ENCODE peak calls at places on chromosomes 4 and X, in eight cellular contexts. O is suprapubic skin, S is K562, I is breast epithelium, P is HepG2, H is tibial nerve, G is IMR-90, A is testis. V is an unnamed sample. For H3K4me1, the result is how much of the 10 kb centered on the place peaks cover.

GRCh38 chr4:83011779-83012630 is 1.4 kb upstream of the LIN54 start:
- DNase-seq in O (no peak), S (peak), I (peak), P (no peak), H (no peak), G (peak), A (peak), V (peak)

GRCh38 chr4:87557348-87557747 is 28.2 kb upstream of the SPARCL1 start:
- DNase-seq in O (no peak), S (no peak), I (no peak), P (no peak), H (no peak), G (no peak), A (no peak), V (no peak)

GRCh38 chr4:60042941-60043340 is 1157.2 kb upstream of the ADGRL3 start:
- DNase-seq in O (no peak), S (no peak), I (no peak), P (no peak), H (no peak), G (no peak), A (no peak), V (no peak)

GRCh38 chr4:44580231-44580630 is 71.2 kb downstream of the YIPF7 start:
- DNase-seq in O (no peak), S (no peak), I (no peak), P (no peak), H (no peak), G (no peak), A (no peak), V (no peak)

GRCh38 chr4:145735777-145736176 is 55.8 kb downstream of the C4orf51 start:
- DNase-seq in O (no peak), S (no peak), I (no peak), P (no peak), H (no peak), G (no peak), A (no peak), V (no peak)

GRCh38 chr4:139808381-139809206 is 143.0 kb downstream of the MGST2 start:
- DNase-seq in O (no peak), S (no peak), I (no peak), P (peak), H (no peak), G (peak), A (no peak), V (no peak)

GRCh38 chr4:77040265-77040664 is 35.5 kb downstream of the CCNI start:
- DNase-seq in O (no peak), S (no peak), I (no peak), P (no peak), H (no peak), G (peak), A (no peak), V (no peak)

GRCh38 chr4:112704991-112705845 is 68.3 kb downstream of the LARP7 start:
- DNase-seq in O (no peak), S (no peak), I (peak), P (peak), H (peak), G (peak), A (peak), V (peak)

GRCh38 chr4:139851133-139851532 is 185.5 kb downstream of the MGST2 start:
- DNase-seq in O (no peak), S (no peak), I (no peak), P (no peak), H (no peak), G (no peak), A (no peak), V (no peak)

GRCh38 chr4:8269535-8270417 is at the start of gene HTRA3:
- DNase-seq in O (no peak), S (no peak), I (no peak), P (no peak), H (no peak), G (peak), A (peak), V (peak)
- TF ChIP-seq POLR2A in O (peak), S (no peak), I (no peak), P (no peak), H (peak), G (peak), A (no peak), V (peak)

GRCh38 chr4:38011484-38012162 is 51.4 kb downstream of the PTTG2 start:
- DNase-seq in O (no peak), S (no peak), I (no peak), P (no peak), H (no peak), G (no peak), A (no peak), V (no peak)
- H3K4me1 ChIP-seq in O (under half), S (under half), I (under half), P (under half), H (under half), G (under half), A (under half), V (under half)

GRCh38 chr4:56467284-56468096 is at the start of gene SRP72:
- DNase-seq in O (peak), S (peak), I (peak), P (peak), H (peak), G (peak), A (peak), V (peak)
- TF ChIP-seq POLR2A in O (peak), S (peak), I (peak), P (peak), H (peak), G (peak), A (peak), V (peak)

GRCh38 chr4:38674206-38675144 is 10.5 kb downstream of the KLF3 start:
- DNase-seq in O (no peak), S (peak), I (no peak), P (peak), H (no peak), G (no peak), A (no peak), V (no peak)

GRCh38 chr4:38675167-38676121 is 11.4 kb downstream of the KLF3 start:
- DNase-seq in O (peak), S (peak), I (peak), P (peak), H (peak), G (peak), A (peak), V (no peak)

GRCh38 chr4:38677466-38677865 is 13.5 kb downstream of the KLF3 start:
- DNase-seq in O (no peak), S (no peak), I (no peak), P (no peak), H (no peak), G (no peak), A (no peak), V (no peak)

GRCh38 chr4:38678078-38678477 is 14.1 kb downstream of the KLF3 start:
- DNase-seq in O (no peak), S (no peak), I (no peak), P (no peak), H (peak), G (peak), A (no peak), V (no peak)

GRCh38 chr4:38676986-38677385 is 13.0 kb downstream of the KLF3 start:
- DNase-seq in O (no peak), S (no peak), I (no peak), P (no peak), H (no peak), G (no peak), A (no peak), V (no peak)
- H3K4me1 ChIP-seq in O (half or more), S (under half), I (under half), P (half or more), H (half or more), G (under half), A (under half), V (half or more)

DNA sequence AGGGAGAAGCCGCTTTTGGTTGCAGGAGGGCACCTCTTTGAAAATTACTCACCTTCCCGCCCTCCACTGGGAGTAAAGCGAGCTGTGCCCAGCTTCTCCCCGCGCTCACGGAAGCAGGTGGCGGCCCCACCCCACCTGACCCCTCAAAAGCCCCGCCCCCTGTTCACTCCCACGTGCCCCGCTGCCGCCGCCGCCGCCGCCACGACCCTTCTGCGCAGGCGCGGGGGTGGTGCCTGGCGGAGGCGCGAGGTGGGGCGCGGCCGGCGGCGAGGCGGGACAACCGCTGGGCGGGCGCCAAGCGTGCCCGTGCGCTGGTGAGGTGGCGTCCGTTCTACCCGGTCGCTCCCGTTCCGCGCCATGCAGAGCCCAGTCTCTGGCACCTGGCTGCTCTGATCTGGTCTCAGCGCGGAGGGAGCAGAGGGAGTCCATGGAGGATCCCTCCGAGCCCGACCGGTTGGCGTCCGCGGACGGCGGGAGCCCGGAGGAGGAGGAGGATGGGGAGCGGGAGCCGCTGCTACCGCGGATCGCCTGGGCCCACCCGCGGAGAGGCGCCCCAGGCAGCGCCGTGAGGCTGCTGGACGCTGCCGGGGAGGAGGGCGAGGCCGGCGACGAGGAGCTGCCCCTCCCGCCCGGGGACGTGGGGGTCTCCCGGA is at the start of gene PI4K2B:
- DNase-seq in O (peak), S (peak), I (peak), P (peak), H (peak), G (peak), A (peak), V (peak)
- TF ChIP-seq POLR2A in O (peak), S (peak), I (peak), P (peak), H (peak), G (peak), A (peak), V (peak)

DNA sequence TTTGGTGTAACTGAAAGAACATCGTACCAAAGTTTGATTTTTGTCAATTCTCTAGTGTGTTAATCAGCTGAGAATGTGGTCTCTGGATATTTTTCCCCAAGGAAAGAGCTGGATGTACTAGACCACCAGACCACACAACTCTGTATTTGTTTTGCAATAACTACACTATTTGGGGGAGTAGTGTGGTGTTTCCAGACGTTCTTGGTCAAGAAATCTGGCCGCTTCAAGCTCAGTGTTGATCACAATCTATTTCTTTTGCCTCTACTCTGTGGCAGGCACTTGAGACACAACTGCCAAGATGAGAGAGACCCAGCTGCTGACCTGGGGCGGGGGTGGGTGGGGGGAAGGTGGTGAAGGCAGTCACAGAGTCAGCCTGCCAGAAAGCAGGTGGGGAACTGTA is 30.5 kb downstream of the PTTG2 start:
- DNase-seq in O (no peak), S (no peak), I (no peak), P (no peak), H (no peak), G (no peak), A (no peak), V (no peak)
- H3K4me1 ChIP-seq in O (under half), S (under half), I (under half), P (under half), H (under half), G (under half), A (under half), V (under half)

GRCh38 chr4:7067523-7068278 is at the start of gene GRPEL1:
- DNase-seq in O (peak), S (peak), I (no peak), P (peak), H (peak), G (peak), A (peak), V (peak)
- TF ChIP-seq POLR2A in O (peak), S (peak), I (peak), P (peak), H (peak), G (peak), A (peak), V (peak)

GRCh38 chr4:147731611-147732515 is at the start of gene ARHGAP10:
- DNase-seq in O (peak), S (peak), I (peak), P (no peak), H (peak), G (peak), A (peak), V (peak)
- H3K4me1 ChIP-seq in O (under half), S (under half), I (under half), P (under half), H (under half), G (under half), A (under half), V (under half)

GRCh38 chrX:42535233-42535632 is 242.7 kb downstream of the PPP1R2C start:
- DNase-seq in O (no peak), S (no peak), I (no peak), P (no peak), H (no peak), G (no peak), A (no peak), V (no peak)

GRCh38 chrX:42533761-42534160 is 244.2 kb downstream of the PPP1R2C start:
- DNase-seq in O (no peak), S (no peak), I (no peak), P (no peak), H (no peak), G (no peak), A (no peak), V (no peak)

GRCh38 chrX:42538405-42538804 is 239.6 kb downstream of the PPP1R2C start:
- DNase-seq in O (no peak), S (no peak), I (no peak), P (peak), H (no peak), G (no peak), A (no peak), V (no peak)

GRCh38 chrX:42540150-42540549 is 237.8 kb downstream of the PPP1R2C start:
- DNase-seq in O (no peak), S (no peak), I (no peak), P (no peak), H (no peak), G (no peak), A (no peak), V (no peak)

GRCh38 chrX:42536286-42536685 is 241.7 kb downstream of the PPP1R2C start:
- DNase-seq in O (no peak), S (no peak), I (no peak), P (no peak), H (no peak), G (no peak), A (no peak), V (no peak)
- TF ChIP-seq POLR2A in O (no peak), S (no peak), I (no peak), P (no peak), H (no peak), G (no peak), A (no peak), V (no peak)